ENCODE peak calls at places on chromosomes 13 and 19, in four cellular contexts. Y is ecto neural progenitor cell; W is effector CD4-positive, alpha-beta T cell; V is NB4. N is an unnamed sample.

GRCh38 chr19:35044317-35045117 is 3.0 kb downstream of the HPN start:
- DNase-seq in V (peak), Y (peak), W (peak), N (peak)

GRCh38 chr19:19120308-19121156 is 17.7 kb downstream of the TMEM161A start:
- DNase-seq in V (peak), W (no peak), Y (peak), N (no peak)

GRCh38 chr19:16895467-16896097 is 6.8 kb downstream of the F2RL3 start:
- DNase-seq in W (no peak), V (peak), Y (no peak), N (no peak)

GRCh38 chr19:16888629-16889371 is at the start of gene F2RL3:
- DNase-seq in Y (no peak), W (no peak), V (peak), N (peak)

GRCh38 chr13:25375727-25376358 is 4.1 kb downstream of the ATP8A2 start:
- DNase-seq in W (peak), V (peak), Y (no peak), N (peak)

GRCh38 chr19:12723383-12723642 is 419 bp downstream of the TNPO2 start:
- DNase-seq in W (no peak), V (peak), Y (no peak), N (no peak)

GRCh38 chr13:46303743-46304385 is 83.2 kb downstream of the RUBCNL start:
- DNase-seq in V (no peak), W (no peak), Y (no peak), N (no peak)

GRCh38 chr13:27967203-27967735 is 1.8 kb downstream of the CDX2 start:
- DNase-seq in V (peak), W (no peak), Y (no peak), N (no peak)

GRCh38 chr19:58053480-58054156 is 5.5 kb upstream of the ZNF135 start:
- DNase-seq in V (no peak), W (no peak), Y (no peak), N (no peak)

GRCh38 chr13:30464496-30465351 is 1.0 kb downstream of the HMGB1 start:
- DNase-seq in V (peak), Y (peak), W (peak), N (peak)